ENCODE peak calls at places on chromosomes 12 and 14, in five cellular contexts. U, X, T, N and I are unnamed samples.

GRCh38 chr12:96294831-96295230 is 100.7 kb downstream of the ELK3 start:
- DNase-seq in T (no peak), U (no peak), X (no peak), N (no peak), I (no peak)

GRCh38 chr12:30806989-30807694 is 52.4 kb upstream of the CAPRIN2 start:
- DNase-seq in X (peak), U (peak), N (peak), T (peak), I (peak)

GRCh38 chr14:26104686-26105085 is 493.1 kb downstream of the NOVA1 start:
- DNase-seq in T (no peak), X (no peak), U (no peak), N (no peak), I (no peak)

GRCh38 chr12:7146228-7146627 is 16.1 kb downstream of the CLSTN3 start:
- DNase-seq in U (no peak), X (no peak), N (no peak), T (no peak), I (no peak)

GRCh38 chr14:36028218-36028617 is 148.3 kb downstream of the PTCSC3 start:
- DNase-seq in X (no peak), N (no peak), U (no peak), T (no peak), I (peak)

GRCh38 chr14:54489731-54490447 is 1.1 kb upstream of the GMFB start:
- DNase-seq in N (no peak), U (no peak), X (no peak), T (no peak), I (no peak)

GRCh38 chr12:115097406-115097805 is 413.4 kb upstream of the TBX3 start:
- DNase-seq in T (no peak), U (no peak), N (no peak), X (no peak), I (no peak)

GRCh38 chr14:35406811-35407630 is 2.5 kb upstream of the NFKBIA start:
- DNase-seq in U (peak), X (peak), T (peak), N (no peak), I (peak)

GRCh38 chr12:120879102-120879501 is 25.1 kb downstream of the SPPL3 start:
- DNase-seq in X (peak), N (no peak), U (no peak), T (no peak), I (no peak)

GRCh38 chr14:74501135-74501614 is 7.6 kb downstream of the ISCA2 start:
- DNase-seq in T (peak), U (peak), X (peak), N (no peak), I (peak)

GRCh38 chr12:48816148-48816854 is 2.0 kb upstream of the CACNB3 start:
- DNase-seq in U (no peak), X (no peak), T (no peak), N (no peak), I (no peak)

GRCh38 chr14:20501346-20501745 is 4.0 kb upstream of the RNASE10 start:
- DNase-seq in N (no peak), U (no peak), T (no peak), X (no peak), I (no peak)

GRCh38 chr14:52455291-52456088 is 96.8 kb downstream of the TXNDC16 start:
- DNase-seq in N (no peak), T (no peak), U (no peak), X (no peak), I (no peak)

GRCh38 chr12:132904718-132905328 is 17.4 kb upstream of the CHFR start:
- DNase-seq in N (no peak), T (peak), X (no peak), U (no peak), I (peak)

GRCh38 chr14:88990856-88991255 is 166.4 kb downstream of the TTC8 start:
- DNase-seq in X (no peak), U (no peak), T (no peak), N (no peak), I (no peak)

GRCh38 chr12:118237053-118237665 is 101.2 kb downstream of the PEBP1 start:
- DNase-seq in X (no peak), U (no peak), N (peak), T (no peak), I (no peak)

GRCh38 chr14:73785834-73786631 is 65.6 kb upstream of the PTGR2 start:
- DNase-seq in T (peak), X (peak), U (peak), N (no peak), I (peak)

GRCh38 chr14:92575061-92575772 is 61.6 kb downstream of the RIN3 start:
- DNase-seq in T (no peak), X (no peak), U (no peak), N (no peak), I (peak)

GRCh38 chr14:63867926-63868921 is 15.4 kb downstream of the SYNE2 start:
- DNase-seq in N (peak), U (no peak), X (no peak), T (no peak), I (no peak)

GRCh38 chr12:91140660-91141045 is 29.4 kb upstream of the LUM start:
- DNase-seq in X (no peak), T (no peak), N (no peak), U (no peak), I (no peak)

GRCh38 chr12:110279976-110280783 is 867 bp upstream of the ATP2A2 start:
- DNase-seq in T (peak), N (no peak), X (no peak), U (no peak), I (peak)

GRCh38 chr14:50823051-50823762 is 7.8 kb downstream of the NIN start:
- DNase-seq in T (no peak), U (no peak), N (peak), X (no peak), I (no peak)

GRCh38 chr12:7498832-7499231 is 4.7 kb downstream of the CD163 start:
- DNase-seq in X (no peak), N (no peak), T (no peak), U (no peak), I (no peak)

GRCh38 chr14:53640695-53641094 is 315.9 kb downstream of the BMP4 start:
- DNase-seq in U (no peak), X (no peak), T (no peak), N (no peak), I (no peak)

GRCh38 chr14:101947577-101947903 is 16.8 kb upstream of the DYNC1H1 start:
- DNase-seq in N (no peak), U (no peak), X (no peak), T (peak), I (no peak)

GRCh38 chr12:6037459-6037858 is 87.0 kb downstream of the VWF start:
- DNase-seq in T (no peak), N (no peak), X (no peak), U (no peak), I (no peak)

GRCh38 chr14:67524152-67524963 is 8.7 kb upstream of the PLEKHH1 start:
- DNase-seq in X (no peak), N (no peak), T (no peak), U (no peak), I (no peak)

GRCh38 chr14:32073537-32074189 is 3.4 kb upstream of the ARHGAP5 start:
- DNase-seq in N (peak), U (peak), T (peak), X (peak), I (peak)

GRCh38 chr12:48331389-48331788 is 19.3 kb downstream of the ZNF641 start:
- DNase-seq in X (no peak), N (no peak), U (no peak), T (no peak), I (no peak)

GRCh38 chr14:69719501-69719951 is 47.4 kb upstream of the SRSF5 start:
- DNase-seq in N (no peak), U (no peak), T (no peak), X (no peak), I (no peak)

GRCh38 chr12:55830601-55831406 is 1.4 kb upstream of the DNAJC14 start:
- DNase-seq in U (peak), N (no peak), T (peak), X (peak), I (peak)

GRCh38 chr12:66066071-66066928 is 64.2 kb downstream of the LLPH start:
- DNase-seq in X (peak), T (no peak), U (peak), N (peak), I (no peak)

GRCh38 chr12:2418579-2418978 is 365.8 kb downstream of the CACNA1C start:
- DNase-seq in X (no peak), U (no peak), N (no peak), T (no peak), I (no peak)

GRCh38 chr12:124745891-124746570 is 117.6 kb downstream of the SCARB1 start:
- DNase-seq in U (peak), X (peak), T (peak), N (no peak), I (peak)

GRCh38 chr12:127559349-127560040 is 707.5 kb upstream of the TMEM132C start:
- DNase-seq in U (peak), N (peak), T (peak), X (no peak), I (peak)
- TF ChIP-seq FOXM1 in U (no peak), N (no peak), T (no peak), X (no peak), I (no peak)

GRCh38 chr12:93908264-93908663 is 231.1 kb downstream of the CRADD start:
- DNase-seq in N (no peak), T (no peak), X (no peak), U (no peak), I (no peak)

GRCh38 chr12:93913845-93914244 is 234.5 kb upstream of the PLXNC1 start:
- DNase-seq in N (no peak), X (no peak), T (no peak), U (no peak), I (no peak)

GRCh38 chr12:93912086-93912733 is 235.0 kb downstream of the CRADD start:
- DNase-seq in T (no peak), U (no peak), N (no peak), X (no peak), I (peak)

GRCh38 chr12:93911436-93911835 is 234.3 kb downstream of the CRADD start:
- DNase-seq in N (no peak), U (no peak), X (no peak), T (no peak), I (no peak)

DNA sequence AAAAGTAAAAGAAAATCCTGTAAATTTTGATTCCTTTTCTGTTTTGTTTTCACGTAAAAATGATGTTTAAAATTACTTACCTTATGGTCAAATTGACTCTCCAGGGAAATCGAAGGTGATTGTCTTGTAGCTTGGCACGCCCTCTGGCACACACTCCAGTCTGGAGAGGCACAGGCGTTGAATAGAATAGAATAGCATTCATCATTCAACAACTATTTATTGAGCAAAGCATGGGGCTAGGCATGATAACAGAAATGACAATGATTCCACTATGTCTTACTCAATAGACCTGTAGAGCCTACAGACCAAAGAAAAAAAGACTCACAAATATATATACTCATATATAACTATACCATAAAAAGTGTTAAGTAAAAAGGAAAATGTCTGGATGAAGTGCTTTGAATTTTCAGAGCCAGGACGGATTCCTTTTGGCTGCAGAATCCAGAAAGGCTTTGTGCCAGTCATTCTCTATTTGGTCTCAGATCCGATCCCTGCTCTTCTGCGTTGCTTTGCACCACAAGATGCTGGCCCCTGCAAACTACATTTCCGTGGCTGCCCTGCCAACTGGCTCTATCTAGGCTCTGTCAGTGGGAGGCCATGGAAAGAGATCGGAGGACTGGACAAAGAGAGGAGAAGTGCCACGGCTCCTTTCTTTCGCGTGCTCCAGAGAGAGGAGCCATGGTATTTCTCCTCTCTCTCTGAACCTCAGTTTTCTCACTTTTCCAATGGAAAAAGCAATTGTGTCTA is 231.8 kb downstream of the CRADD start:
- DNase-seq in X (no peak), N (no peak), T (no peak), U (no peak), I (no peak)
- TF ChIP-seq FOXM1 in X (no peak), N (no peak), T (no peak), U (no peak), I (no peak)

GRCh38 chr14:100105357-100106169 is 40.3 kb downstream of the EVL start:
- DNase-seq in U (no peak), T (no peak), X (no peak), N (no peak), I (no peak)

GRCh38 chr14:100104006-100104352 is 38.8 kb downstream of the EVL start:
- DNase-seq in T (no peak), U (no peak), N (no peak), X (no peak), I (no peak)

GRCh38 chr14:100102156-100102785 is 37.0 kb downstream of the EVL start:
- DNase-seq in T (no peak), X (no peak), U (no peak), N (no peak), I (no peak)

GRCh38 chr14:100104523-100105300 is 39.5 kb downstream of the EVL start:
- DNase-seq in T (no peak), U (no peak), X (no peak), N (no peak), I (no peak)

DNA sequence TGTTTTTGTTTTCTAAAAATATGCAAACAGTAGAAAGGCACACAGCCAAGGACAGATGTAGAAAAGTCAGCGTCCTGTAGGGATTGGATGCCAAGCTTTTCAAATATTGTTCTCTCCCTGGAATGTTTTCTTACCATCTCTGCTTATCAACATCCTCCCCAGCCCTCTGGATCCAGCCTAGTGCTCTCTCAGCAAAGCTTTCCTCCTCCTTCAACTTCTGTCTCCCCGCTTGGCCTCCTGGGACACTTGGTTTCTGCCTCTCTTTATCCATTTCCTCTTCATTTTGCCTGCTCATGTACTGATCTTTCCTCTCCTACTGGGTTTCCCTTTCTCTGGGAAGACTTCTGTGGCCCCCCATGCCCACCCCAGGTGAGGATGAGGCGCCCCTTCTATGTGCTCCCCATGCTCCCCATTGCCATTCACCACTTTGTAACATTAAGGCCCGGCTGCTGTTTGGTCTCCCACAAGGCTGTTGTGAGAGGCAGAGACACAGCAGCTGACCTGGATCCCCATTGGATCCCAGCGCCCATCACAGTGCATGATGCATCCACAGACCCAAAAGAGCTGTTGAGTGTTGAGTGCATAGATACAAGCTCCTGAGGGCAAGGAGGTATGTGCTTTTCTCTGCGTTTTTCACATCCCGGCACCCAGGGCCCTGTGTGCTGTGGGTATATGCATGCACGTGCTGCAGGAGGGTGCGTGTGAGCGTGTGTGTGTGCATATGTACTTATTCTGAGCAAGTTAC is 38.2 kb downstream of the EVL start:
- DNase-seq in N (no peak), U (no peak), X (no peak), T (no peak), I (no peak)
- TF ChIP-seq FOXM1 in N (no peak), U (no peak), X (no peak), T (no peak), I (no peak)

DNA sequence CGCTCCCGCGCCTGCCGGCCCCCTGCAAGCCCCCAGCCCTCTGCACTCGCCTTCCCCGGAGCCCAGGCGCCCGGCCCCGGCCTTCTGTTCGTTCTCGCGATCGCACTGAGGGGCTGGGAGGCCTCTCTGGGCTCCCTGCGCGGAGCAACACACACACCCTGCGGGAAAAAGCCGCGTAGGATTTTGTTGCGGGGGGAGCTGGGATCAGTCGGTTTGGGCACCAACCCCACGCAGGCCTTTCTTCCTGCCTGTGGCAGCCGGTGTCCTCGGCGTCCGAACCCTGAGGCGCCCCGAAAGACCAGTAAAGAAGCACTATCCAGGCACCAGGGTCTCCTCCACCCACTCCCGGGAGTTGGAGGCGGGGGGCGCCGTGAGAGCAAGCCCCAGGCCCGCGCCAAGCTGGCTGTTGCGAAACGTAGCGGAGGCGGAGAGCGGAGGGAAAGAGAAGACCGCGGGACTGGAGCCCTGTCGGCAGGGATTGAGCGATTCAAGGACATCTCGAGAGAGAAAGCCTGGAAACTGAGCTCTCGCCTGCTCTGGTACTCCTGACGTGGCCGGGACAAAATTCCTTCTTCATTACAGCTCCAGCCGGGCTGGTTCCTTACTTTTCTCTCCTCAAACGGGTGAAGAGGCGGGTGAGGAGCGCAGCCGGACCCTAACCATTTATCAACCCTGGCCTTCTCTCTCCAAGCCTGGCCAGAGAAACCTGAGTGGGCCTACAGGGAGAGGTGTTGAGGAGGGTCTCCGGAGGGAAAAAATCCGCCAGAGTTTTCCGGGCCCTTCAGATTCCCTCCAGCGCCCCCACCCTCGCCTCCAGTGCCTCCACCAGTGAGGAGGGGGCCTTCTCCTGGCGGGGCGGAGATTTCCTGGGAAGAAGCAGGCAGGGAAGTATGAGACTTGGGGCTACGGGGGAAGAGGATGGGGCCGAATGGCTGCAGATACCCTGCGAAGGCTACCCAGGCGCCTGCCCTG is 1.7 kb upstream of the HOXC5 start:
- DNase-seq in N (no peak), U (no peak), T (no peak), X (no peak), I (no peak)
- TF ChIP-seq FOXM1 in N (no peak), U (no peak), T (no peak), X (no peak), I (no peak)